ENCODE peak calls at places on chromosomes 4 and X, in four cellular contexts. One of them, this sample, is unnamed. For H3K4me1 and H3K36me3, the result is how much of the 10 kb centered on the place peaks cover.

GRCh38 chr4:139207247-139207646 is 30.2 kb upstream of the ELF2 start:
- DNase-seq in neural progenitor cell: no peak
- DNase-seq in mucosa of descending colon: no peak
- DNase-seq in cardiac muscle cell: no peak
- DNase-seq in this sample: no peak

GRCh38 chr4:140095694-140096482 is 58.1 kb downstream of the MAML3 start:
- DNase-seq in mucosa of descending colon: peak
- DNase-seq in neural progenitor cell: no peak
- DNase-seq in cardiac muscle cell: peak
- DNase-seq in this sample: no peak

GRCh38 chr4:94757192-94758140 is at the start of gene BMPR1B:
- DNase-seq in cardiac muscle cell: peak
- DNase-seq in neural progenitor cell: peak
- DNase-seq in mucosa of descending colon: peak
- DNase-seq in this sample: no peak

GRCh38 chrX:102720237-102721168 is at the start of gene GPRASP3:
- DNase-seq in cardiac muscle cell: peak
- DNase-seq in mucosa of descending colon: peak
- DNase-seq in neural progenitor cell: peak
- DNase-seq in this sample: peak

GRCh38 chr4:188198980-188199792 is 59.9 kb downstream of the TRIML1 start:
- DNase-seq in neural progenitor cell: no peak
- DNase-seq in mucosa of descending colon: no peak
- DNase-seq in cardiac muscle cell: peak
- DNase-seq in this sample: no peak

GRCh38 chrX:136953867-136954787 is 73.6 kb upstream of the RBMX start:
- DNase-seq in mucosa of descending colon: peak
- DNase-seq in cardiac muscle cell: peak
- DNase-seq in neural progenitor cell: peak
- DNase-seq in this sample: peak

GRCh38 chr4:84389406-84389805 is 109.7 kb downstream of the NKX6-1 start:
- DNase-seq in cardiac muscle cell: no peak
- DNase-seq in neural progenitor cell: no peak
- DNase-seq in mucosa of descending colon: no peak
- DNase-seq in this sample: no peak

GRCh38 chrX:102067966-102068723 is 57.3 kb upstream of the TCEAL2 start:
- DNase-seq in neural progenitor cell: peak
- DNase-seq in mucosa of descending colon: peak
- DNase-seq in cardiac muscle cell: peak
- DNase-seq in this sample: peak

GRCh38 chr4:188139671-188140070 is 430 bp downstream of the TRIML1 start:
- DNase-seq in cardiac muscle cell: no peak
- DNase-seq in mucosa of descending colon: no peak
- DNase-seq in neural progenitor cell: no peak
- DNase-seq in this sample: no peak

GRCh38 chr4:69707807-69708206 is 52.6 kb downstream of the SULT1B1 start:
- DNase-seq in mucosa of descending colon: peak
- DNase-seq in neural progenitor cell: no peak
- DNase-seq in cardiac muscle cell: no peak
- DNase-seq in this sample: no peak

GRCh38 chr4:4663028-4663427 is 121.2 kb upstream of the STX18 start:
- DNase-seq in cardiac muscle cell: peak
- DNase-seq in neural progenitor cell: no peak
- DNase-seq in mucosa of descending colon: no peak
- DNase-seq in this sample: no peak

GRCh38 chr4:150986085-150986484 is 29.0 kb downstream of the LRBA start:
- DNase-seq in neural progenitor cell: no peak
- DNase-seq in cardiac muscle cell: no peak
- DNase-seq in mucosa of descending colon: no peak
- DNase-seq in this sample: no peak

GRCh38 chr4:152696764-152697250 is 17.0 kb upstream of the TMEM154 start:
- DNase-seq in cardiac muscle cell: peak
- DNase-seq in mucosa of descending colon: peak
- DNase-seq in neural progenitor cell: no peak
- DNase-seq in this sample: no peak

GRCh38 chr4:112172180-112172579 is 26.9 kb downstream of the FAM241A start:
- DNase-seq in neural progenitor cell: no peak
- DNase-seq in cardiac muscle cell: no peak
- DNase-seq in mucosa of descending colon: no peak
- DNase-seq in this sample: no peak

GRCh38 chr4:151266542-151266941 is 10.4 kb upstream of the PRSS48 start:
- DNase-seq in cardiac muscle cell: peak
- DNase-seq in mucosa of descending colon: no peak
- DNase-seq in neural progenitor cell: no peak
- DNase-seq in this sample: no peak

GRCh38 chrX:51641421-51642021 is 22.8 kb upstream of the CENPVL3 start:
- DNase-seq in neural progenitor cell: peak
- DNase-seq in mucosa of descending colon: peak
- DNase-seq in cardiac muscle cell: peak
- DNase-seq in this sample: no peak

GRCh38 chrX:104113237-104113965 is 1.1 kb downstream of the ZCCHC18 start:
- DNase-seq in cardiac muscle cell: peak
- DNase-seq in neural progenitor cell: peak
- DNase-seq in mucosa of descending colon: peak
- DNase-seq in this sample: peak

GRCh38 chr4:80011636-80012236 is 61.3 kb downstream of the ANTXR2 start:
- DNase-seq in mucosa of descending colon: no peak
- DNase-seq in cardiac muscle cell: peak
- DNase-seq in neural progenitor cell: no peak
- DNase-seq in this sample: no peak

GRCh38 chr4:41212221-41213203 is 1.8 kb downstream of the APBB2 start:
- DNase-seq in mucosa of descending colon: peak
- DNase-seq in cardiac muscle cell: peak
- DNase-seq in neural progenitor cell: peak
- DNase-seq in this sample: peak

GRCh38 chrX:85084770-85085393 is 81.2 kb downstream of the APOOL start:
- DNase-seq in cardiac muscle cell: peak
- DNase-seq in neural progenitor cell: peak
- DNase-seq in mucosa of descending colon: peak
- DNase-seq in this sample: peak

GRCh38 chrX:86806786-86807185 is 658.5 kb downstream of the DACH2 start:
- DNase-seq in cardiac muscle cell: no peak
- DNase-seq in mucosa of descending colon: no peak
- DNase-seq in neural progenitor cell: peak
- DNase-seq in this sample: no peak

GRCh38 chr4:7850489-7850888 is 89.2 kb downstream of the AFAP1 start:
- DNase-seq in neural progenitor cell: peak
- DNase-seq in cardiac muscle cell: no peak
- DNase-seq in mucosa of descending colon: no peak
- DNase-seq in this sample: no peak

GRCh38 chr4:6324999-6325790 is 55.5 kb downstream of the WFS1 start:
- DNase-seq in mucosa of descending colon: peak
- DNase-seq in neural progenitor cell: peak
- DNase-seq in cardiac muscle cell: no peak
- DNase-seq in this sample: no peak

GRCh38 chr4:134885436-134885835 is 683.8 kb upstream of the PABPC4L start:
- DNase-seq in neural progenitor cell: no peak
- DNase-seq in cardiac muscle cell: peak
- DNase-seq in mucosa of descending colon: no peak
- DNase-seq in this sample: no peak

GRCh38 chr4:77036206-77036605 is 39.6 kb downstream of the CCNI start:
- DNase-seq in neural progenitor cell: no peak
- DNase-seq in cardiac muscle cell: peak
- DNase-seq in mucosa of descending colon: no peak
- DNase-seq in this sample: no peak

GRCh38 chr4:152090543-152090942 is 329.7 kb upstream of the GATB start:
- DNase-seq in cardiac muscle cell: peak
- DNase-seq in neural progenitor cell: no peak
- DNase-seq in mucosa of descending colon: no peak
- DNase-seq in this sample: no peak

GRCh38 chr4:16794816-16795445 is 103.5 kb downstream of the LDB2 start:
- DNase-seq in neural progenitor cell: peak
- DNase-seq in mucosa of descending colon: peak
- DNase-seq in cardiac muscle cell: peak
- DNase-seq in this sample: peak

GRCh38 chrX:19072372-19072771 is 49.9 kb downstream of the ADGRG2 start:
- DNase-seq in neural progenitor cell: no peak
- DNase-seq in mucosa of descending colon: no peak
- DNase-seq in cardiac muscle cell: no peak
- DNase-seq in this sample: no peak

GRCh38 chr4:42302348-42302747 is 94.9 kb upstream of the SHISA3 start:
- DNase-seq in neural progenitor cell: peak
- DNase-seq in mucosa of descending colon: peak
- DNase-seq in cardiac muscle cell: peak
- DNase-seq in this sample: no peak

GRCh38 chr4:182745268-182745667 is 171.9 kb downstream of the DCTD start:
- DNase-seq in mucosa of descending colon: peak
- DNase-seq in cardiac muscle cell: no peak
- DNase-seq in neural progenitor cell: no peak
- DNase-seq in this sample: no peak

GRCh38 chr4:15855804-15856475 is 77.8 kb downstream of the CD38 start:
- DNase-seq in neural progenitor cell: no peak
- DNase-seq in mucosa of descending colon: no peak
- DNase-seq in cardiac muscle cell: no peak
- DNase-seq in this sample: no peak

GRCh38 chrX:30153175-30153880 is 62.0 kb upstream of the MAGEB2 start:
- DNase-seq in cardiac muscle cell: no peak
- DNase-seq in neural progenitor cell: no peak
- DNase-seq in mucosa of descending colon: no peak
- DNase-seq in this sample: no peak

GRCh38 chr4:24321637-24322036 is 262.7 kb downstream of the DHX15 start:
- DNase-seq in mucosa of descending colon: no peak
- DNase-seq in cardiac muscle cell: no peak
- DNase-seq in neural progenitor cell: peak
- DNase-seq in this sample: no peak
- H3K4me3 ChIP-seq in mucosa of descending colon: no peak
- H3K4me3 ChIP-seq in cardiac muscle cell: no peak
- H3K4me3 ChIP-seq in neural progenitor cell: peak
- H3K4me3 ChIP-seq in this sample: no peak

DNA sequence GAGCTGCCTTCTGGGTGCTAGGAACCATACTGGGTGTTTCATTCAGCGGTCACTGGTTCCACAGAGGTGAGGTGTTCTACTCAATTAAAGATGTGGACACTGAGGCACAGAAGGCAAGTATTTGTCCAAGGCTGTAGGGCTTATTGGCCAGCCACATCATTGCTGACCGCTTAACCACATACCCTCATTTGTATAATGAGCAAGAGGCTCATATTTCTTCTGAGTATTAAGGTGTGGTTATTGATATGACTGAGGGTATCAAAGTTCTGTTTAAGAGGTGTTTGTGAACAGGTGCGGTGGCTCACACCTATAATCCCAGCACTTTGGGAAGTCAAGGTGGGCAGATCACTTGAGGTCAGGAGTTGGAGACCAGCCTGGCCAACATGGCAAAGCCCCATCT is 14.3 kb downstream of the RNF4 start:
- DNase-seq in mucosa of descending colon: no peak
- DNase-seq in cardiac muscle cell: no peak
- DNase-seq in neural progenitor cell: no peak
- DNase-seq in this sample: no peak
- H3K4me1 ChIP-seq in mucosa of descending colon: half or more
- H3K4me1 ChIP-seq in cardiac muscle cell: under half
- H3K4me1 ChIP-seq in neural progenitor cell: under half
- H3K4me1 ChIP-seq in this sample: under half

GRCh38 chr4:56999751-57000150 is 21.1 kb downstream of the POLR2B start:
- DNase-seq in cardiac muscle cell: no peak
- DNase-seq in mucosa of descending colon: no peak
- DNase-seq in neural progenitor cell: no peak
- DNase-seq in this sample: no peak
- H3K36me3 ChIP-seq in cardiac muscle cell: under half
- H3K36me3 ChIP-seq in mucosa of descending colon: under half
- H3K36me3 ChIP-seq in neural progenitor cell: under half
- H3K36me3 ChIP-seq in this sample: under half

GRCh38 chr4:53914313-53915016 is 149.9 kb downstream of the CHIC2 start:
- DNase-seq in cardiac muscle cell: peak
- DNase-seq in neural progenitor cell: no peak
- DNase-seq in mucosa of descending colon: no peak
- DNase-seq in this sample: no peak
- H3K4me3 ChIP-seq in cardiac muscle cell: no peak
- H3K4me3 ChIP-seq in neural progenitor cell: no peak
- H3K4me3 ChIP-seq in mucosa of descending colon: no peak
- H3K4me3 ChIP-seq in this sample: no peak

DNA sequence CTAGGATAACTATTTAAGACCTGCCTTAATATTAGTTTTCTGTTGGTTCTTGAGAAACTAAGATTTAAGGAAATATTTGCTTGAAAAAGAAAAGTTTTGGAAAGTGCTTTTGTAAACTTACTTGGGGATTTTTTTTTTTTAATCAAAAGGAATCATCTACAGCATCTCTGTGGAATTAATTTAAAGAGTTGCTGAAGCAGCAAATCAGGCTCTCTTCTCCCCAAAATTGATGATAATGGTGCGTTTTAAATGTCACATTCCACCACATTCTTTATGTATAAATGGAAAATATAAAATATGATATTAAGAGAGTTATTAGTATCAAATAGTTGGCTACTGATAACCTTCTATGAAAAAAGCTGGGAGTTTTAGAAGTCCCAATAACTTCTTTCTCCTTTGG is 4.2 kb downstream of the KLF3 start:
- DNase-seq in cardiac muscle cell: no peak
- DNase-seq in mucosa of descending colon: no peak
- DNase-seq in neural progenitor cell: no peak
- DNase-seq in this sample: no peak
- H3K4me1 ChIP-seq in cardiac muscle cell: half or more
- H3K4me1 ChIP-seq in mucosa of descending colon: half or more
- H3K4me1 ChIP-seq in neural progenitor cell: half or more
- H3K4me1 ChIP-seq in this sample: half or more